ENCODE peak calls at places on chromosomes 12 and 14, in six cellular contexts. R, Y, V, S, X and E are unnamed samples.

GRCh38 chr14:63454863-63455622 is 88.1 kb downstream of the PPP2R5E start:
- DNase-seq in R (no peak), Y (no peak), V (no peak), S (no peak), X (no peak), E (no peak)

GRCh38 chr14:78022059-78022458 is 148.1 kb upstream of the NRXN3 start:
- DNase-seq in R (peak; percentile 25), Y (peak; percentile 54), V (peak; percentile 35), S (peak; percentile 66), X (peak; percentile 95), E (peak; percentile 12)

GRCh38 chr12:68425998-68426397 is 93.8 kb upstream of the MDM1 start:
- DNase-seq in R (no peak), Y (no peak), V (no peak), S (no peak), X (no peak), E (no peak)

GRCh38 chr12:103924761-103925641 is 5.2 kb upstream of the HSP90B1 start:
- DNase-seq in R (peak; percentile 96), Y (no peak), V (no peak), S (no peak), X (no peak), E (peak; percentile 17)

GRCh38 chr12:72139411-72139810 is 132.8 kb upstream of the TRHDE start:
- DNase-seq in R (no peak), Y (no peak), V (no peak), S (no peak), X (no peak), E (no peak)

GRCh38 chr12:93706387-93706786 is 29.2 kb downstream of the CRADD start:
- DNase-seq in R (no peak), Y (no peak), V (no peak), S (no peak), X (no peak), E (no peak)

GRCh38 chr14:70127186-70127585 is 61.6 kb downstream of the SLC8A3 start:
- DNase-seq in R (no peak), Y (no peak), V (no peak), S (no peak), X (no peak), E (no peak)

GRCh38 chr14:38137005-38137404 is 70.7 kb upstream of the SSTR1 start:
- DNase-seq in R (no peak), Y (no peak), V (no peak), S (no peak), X (no peak), E (no peak)

GRCh38 chr14:69615471-69616407 is 4.3 kb downstream of the SUSD6 start:
- DNase-seq in R (peak; percentile 97), Y (no peak), V (no peak), S (no peak), X (no peak), E (no peak)

GRCh38 chr12:4664111-4664510 is 15.2 kb downstream of the NDUFA9 start:
- DNase-seq in R (no peak), Y (no peak), V (no peak), S (no peak), X (no peak), E (no peak)

GRCh38 chr12:99278899-99279298 is 368.7 kb upstream of the GARIN6 start:
- DNase-seq in R (no peak), Y (no peak), V (no peak), S (no peak), X (no peak), E (no peak)

GRCh38 chr12:106428379-106428778 is 70.8 kb downstream of the POLR3B start:
- DNase-seq in R (no peak), Y (no peak), V (no peak), S (no peak), X (no peak), E (no peak)

GRCh38 chr12:62767506-62767905 is 167.4 kb downstream of the PPM1H start:
- DNase-seq in R (no peak), Y (no peak), V (no peak), S (no peak), X (no peak), E (no peak)

GRCh38 chr14:93231129-93231979 is 24.3 kb downstream of the UBR7 start:
- DNase-seq in R (no peak), Y (no peak), V (no peak), S (no peak), X (no peak), E (no peak)

GRCh38 chr14:95157987-95158712 is 821 bp upstream of the DICER1 start:
- DNase-seq in R (no peak), Y (peak; percentile 20), V (peak; percentile 32), S (peak; percentile 17), X (no peak), E (peak; percentile 32)

DNA sequence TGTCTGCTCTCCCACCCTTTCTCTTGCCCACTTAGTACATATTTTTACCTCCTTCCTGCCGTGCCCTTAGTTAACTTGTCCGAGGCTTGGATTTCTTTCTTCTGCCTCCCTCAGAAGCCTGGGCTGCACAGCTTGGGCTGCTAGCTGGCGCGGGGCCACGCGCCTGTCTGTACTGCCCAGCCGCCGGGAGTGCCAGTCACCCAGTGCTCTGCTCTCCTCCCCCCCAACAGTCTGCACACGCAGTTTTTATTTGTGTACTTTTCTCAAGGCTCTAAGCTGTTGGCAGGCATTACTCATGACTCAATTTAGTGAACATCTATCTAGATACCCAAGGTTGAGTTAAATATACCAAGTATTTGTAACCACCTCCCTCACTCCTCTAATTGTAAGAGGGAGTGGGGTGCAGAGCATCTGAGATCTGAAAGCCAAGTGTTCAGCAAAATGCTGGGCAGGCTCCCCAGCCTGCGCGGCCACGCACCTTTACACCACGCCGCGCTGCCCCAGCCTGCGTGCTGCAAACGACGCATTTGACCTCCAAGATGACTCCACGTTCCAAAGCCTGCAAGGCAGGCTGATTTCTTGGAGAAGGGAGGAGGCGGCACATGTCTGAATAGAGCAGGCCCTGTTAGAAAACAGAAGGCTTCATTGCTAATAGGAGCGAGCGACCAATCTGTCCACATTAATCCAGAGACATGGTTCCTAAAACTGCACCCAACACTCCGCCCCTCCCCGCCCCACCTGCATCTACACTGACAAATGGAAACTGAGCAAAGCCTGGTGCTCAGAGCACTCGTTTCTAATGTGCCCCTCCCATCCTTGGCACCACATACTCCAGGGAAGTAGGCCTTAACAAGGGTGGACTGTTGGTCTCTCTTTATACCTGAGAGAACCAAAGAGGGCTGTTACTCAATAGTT is 18.2 kb upstream of the CACNA2D4 start:
- DNase-seq in R (no peak), Y (no peak), V (no peak), S (no peak), X (peak; percentile 36), E (no peak)
- TF ChIP-seq POLR2AphosphoS5 in R (no peak), Y (no peak), V (no peak), S (no peak), X (no peak), E (no peak)

DNA sequence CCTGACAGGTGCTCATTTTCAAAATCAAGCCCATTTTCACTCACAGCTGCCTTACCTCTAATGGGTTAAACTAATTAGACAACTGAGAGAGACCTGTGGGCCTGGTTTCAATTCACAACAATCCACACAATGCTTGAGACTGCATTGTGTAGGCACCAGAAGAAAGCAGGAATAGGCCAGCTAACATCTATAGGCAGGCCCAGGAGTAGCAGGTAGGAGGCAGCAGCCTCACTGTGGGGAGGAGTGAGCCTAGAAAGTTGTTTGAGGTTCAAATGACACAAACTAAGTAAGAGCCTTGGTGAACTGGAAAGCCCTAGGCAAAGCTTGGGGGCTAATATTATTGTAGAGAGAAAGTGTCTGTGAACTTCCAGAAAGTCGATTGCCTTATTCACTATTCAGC is 289.5 kb upstream of the CCDC196 start:
- DNase-seq in R (no peak), Y (no peak), V (no peak), S (no peak), X (no peak), E (no peak)
- TF ChIP-seq POLR2A in R (no peak), Y (no peak), V (no peak), S (no peak), X (no peak), E (no peak)

DNA sequence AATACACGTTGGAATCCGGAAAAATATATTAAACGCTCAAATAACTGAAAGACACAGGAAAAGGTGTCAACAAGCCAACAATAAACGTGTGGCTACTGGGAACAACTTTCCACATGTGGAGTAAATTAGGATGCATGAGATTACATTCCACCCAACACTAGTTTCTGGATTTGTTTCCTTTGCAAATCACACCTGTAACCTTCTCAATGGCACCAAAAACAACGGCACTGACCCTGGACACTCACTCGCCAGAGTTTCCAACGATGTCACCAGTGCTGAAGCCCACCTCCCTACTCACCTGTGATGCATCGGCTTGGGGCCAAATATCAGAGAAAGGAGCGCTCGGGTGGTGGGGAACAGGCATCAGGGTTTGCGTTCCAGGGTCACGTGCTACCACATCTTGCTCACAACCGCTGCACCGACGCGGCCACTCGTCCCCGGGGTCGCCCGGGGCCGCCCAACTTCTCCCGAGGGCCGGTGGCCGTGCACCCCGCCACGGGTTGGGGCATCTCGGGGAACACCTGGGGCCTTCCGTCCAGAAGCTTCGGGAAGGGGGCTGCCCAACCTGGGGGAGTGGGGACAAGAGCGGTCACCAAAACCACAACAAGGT is 625 bp downstream of the PRDM4 start:
- DNase-seq in R (no peak), Y (peak; percentile 19), V (no peak), S (no peak), X (peak; percentile 67), E (no peak)
- TF ChIP-seq TAF1 in R (no peak), Y (no peak), V (no peak), S (no peak), X (peak; percentile 37), E (no peak)

DNA sequence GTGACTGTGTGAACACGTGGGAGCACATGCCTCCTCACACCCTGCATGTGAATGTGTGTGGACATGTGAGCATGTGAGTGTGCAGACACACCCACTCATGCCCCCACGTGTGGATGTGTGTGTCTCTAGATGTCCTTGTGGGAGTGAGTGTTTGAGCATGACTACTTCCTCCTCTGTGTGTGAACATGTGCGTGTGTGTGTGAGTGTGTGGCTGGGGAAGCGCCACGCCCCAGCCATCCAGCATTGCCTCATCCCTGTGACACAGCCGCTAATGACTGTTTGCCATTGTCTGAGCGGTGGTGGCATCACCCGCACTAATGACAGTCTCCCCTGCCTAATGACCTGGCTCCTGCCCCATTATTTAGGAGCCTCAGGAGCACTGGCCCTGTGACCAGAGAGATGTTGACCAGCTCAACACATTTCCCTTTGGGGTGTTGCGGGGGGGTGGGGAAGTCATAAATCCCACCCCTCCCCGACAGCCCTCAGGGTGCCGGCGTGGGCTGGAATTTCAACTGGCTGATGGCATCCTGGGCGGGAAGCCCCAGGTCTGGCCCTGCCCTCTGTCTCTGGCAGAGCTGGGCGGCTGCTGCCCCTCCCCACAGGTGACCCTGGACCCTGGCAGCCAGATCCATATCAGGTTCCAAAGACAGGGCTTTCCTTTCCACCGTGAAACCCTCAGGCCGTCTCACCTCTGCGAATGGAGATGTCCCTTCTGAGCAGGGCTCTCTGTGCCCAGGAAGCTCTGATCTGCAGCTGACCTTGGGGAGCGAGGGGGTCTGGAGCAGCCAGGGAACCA is 11.5 kb upstream of the KRT80 start:
- DNase-seq in R (no peak), Y (peak; percentile 63), V (no peak), S (no peak), X (no peak), E (no peak)
- TF ChIP-seq POLR2AphosphoS5 in R (no peak), Y (no peak), V (no peak), S (no peak), X (no peak), E (no peak)